ENCODE peak calls at places on chromosomes 11 and 22, in seven cellular contexts. One of them, this sample, is unnamed.

GRCh38 chr22:19044381-19044780 is 77.8 kb downstream of the DGCR2 start:
- DNase-seq in psoas muscle: peak
- DNase-seq in nephron progenitor cell: no peak
- DNase-seq in EL: no peak
- DNase-seq in ureter: no peak
- DNase-seq in cardiac fibroblast: no peak
- DNase-seq in adrenal gland: no peak
- DNase-seq in this sample: no peak

GRCh38 chr11:72349616-72350218 is 84.6 kb downstream of the CLPB start:
- DNase-seq in psoas muscle: peak
- DNase-seq in nephron progenitor cell: no peak
- DNase-seq in EL: no peak
- DNase-seq in ureter: no peak
- DNase-seq in cardiac fibroblast: no peak
- DNase-seq in adrenal gland: peak
- DNase-seq in this sample: no peak

GRCh38 chr11:35040221-35040942 is 98.6 kb upstream of the CD44 start:
- DNase-seq in psoas muscle: no peak
- DNase-seq in nephron progenitor cell: no peak
- DNase-seq in EL: peak
- DNase-seq in ureter: no peak
- DNase-seq in cardiac fibroblast: peak
- DNase-seq in adrenal gland: no peak
- DNase-seq in this sample: no peak

GRCh38 chr22:20396639-20397038 is 2.7 kb downstream of the ZNF74 start:
- DNase-seq in psoas muscle: no peak
- DNase-seq in nephron progenitor cell: no peak
- DNase-seq in EL: no peak
- DNase-seq in ureter: peak
- DNase-seq in cardiac fibroblast: peak
- DNase-seq in adrenal gland: no peak
- DNase-seq in this sample: no peak

GRCh38 chr11:121814962-121815361 is 301.1 kb downstream of the BLID start:
- DNase-seq in psoas muscle: no peak
- DNase-seq in nephron progenitor cell: no peak
- DNase-seq in EL: no peak
- DNase-seq in ureter: no peak
- DNase-seq in cardiac fibroblast: no peak
- DNase-seq in adrenal gland: no peak
- DNase-seq in this sample: no peak

GRCh38 chr22:36644333-36644757 is 59.2 kb downstream of the CACNG2 start:
- DNase-seq in psoas muscle: no peak
- DNase-seq in nephron progenitor cell: peak
- DNase-seq in EL: peak
- DNase-seq in ureter: peak
- DNase-seq in cardiac fibroblast: peak
- DNase-seq in adrenal gland: peak
- DNase-seq in this sample: peak

GRCh38 chr11:66981976-66982578 is 7.0 kb downstream of the C11orf86 start:
- DNase-seq in psoas muscle: peak
- DNase-seq in nephron progenitor cell: no peak
- DNase-seq in EL: peak
- DNase-seq in ureter: peak
- DNase-seq in cardiac fibroblast: peak
- DNase-seq in adrenal gland: peak
- DNase-seq in this sample: no peak

GRCh38 chr22:37204045-37204655 is 8.1 kb downstream of the SSTR3 start:
- DNase-seq in psoas muscle: peak
- DNase-seq in nephron progenitor cell: no peak
- DNase-seq in EL: no peak
- DNase-seq in ureter: no peak
- DNase-seq in cardiac fibroblast: no peak
- DNase-seq in adrenal gland: no peak
- DNase-seq in this sample: no peak

GRCh38 chr11:58832246-58832645 is 12.3 kb downstream of the GLYATL2 start:
- DNase-seq in psoas muscle: no peak
- DNase-seq in nephron progenitor cell: no peak
- DNase-seq in EL: peak
- DNase-seq in ureter: no peak
- DNase-seq in cardiac fibroblast: no peak
- DNase-seq in adrenal gland: no peak
- DNase-seq in this sample: no peak

GRCh38 chr11:111765320-111765983 is 737 bp downstream of the PPP2R1B start:
- DNase-seq in psoas muscle: no peak
- DNase-seq in nephron progenitor cell: no peak
- DNase-seq in EL: peak
- DNase-seq in ureter: peak
- DNase-seq in cardiac fibroblast: no peak
- DNase-seq in adrenal gland: no peak
- DNase-seq in this sample: no peak

GRCh38 chr11:122367809-122368231 is 251.8 kb upstream of the BLID start:
- DNase-seq in psoas muscle: no peak
- DNase-seq in nephron progenitor cell: peak
- DNase-seq in EL: peak
- DNase-seq in ureter: no peak
- DNase-seq in cardiac fibroblast: peak
- DNase-seq in adrenal gland: peak
- DNase-seq in this sample: no peak

GRCh38 chr11:7457211-7457610 is 28.1 kb upstream of the OLFML1 start:
- DNase-seq in psoas muscle: no peak
- DNase-seq in nephron progenitor cell: no peak
- DNase-seq in EL: peak
- DNase-seq in ureter: no peak
- DNase-seq in cardiac fibroblast: peak
- DNase-seq in adrenal gland: peak
- DNase-seq in this sample: no peak

This sample was measured in neuronal stem cell.